ENCODE peak calls at places on chromosomes 4 and X, in six cellular contexts. C, Y, B, L, T and K are unnamed samples. For H3K9me3, the result is how much of the 10 kb centered on the place peaks cover.

GRCh38 chrX:100804780-100805179 is 15.4 kb upstream of the CSTF2 start:
- DNase-seq in C (no peak), Y (no peak), B (no peak), L (no peak), T (no peak), K (no peak)

GRCh38 chr4:52657630-52658501 is 1.2 kb downstream of the USP46 start:
- DNase-seq in C (peak), Y (peak), B (peak), L (no peak), T (peak), K (peak)

GRCh38 chr4:147801820-147802219 is 69.9 kb downstream of the ARHGAP10 start:
- DNase-seq in C (no peak), Y (no peak), B (no peak), L (no peak), T (no peak), K (no peak)

GRCh38 chr4:74942251-74942917 is 9.5 kb downstream of the PARM1 start:
- DNase-seq in C (no peak), Y (no peak), B (no peak), L (no peak), T (no peak), K (no peak)

GRCh38 chrX:32599156-32599555 is 612.2 kb downstream of the DMD start:
- DNase-seq in C (no peak), Y (no peak), B (no peak), L (no peak), T (no peak), K (no peak)

GRCh38 chrX:82218361-82218760 is 1016.5 kb downstream of the SH3BGRL start:
- DNase-seq in C (peak), Y (no peak), B (no peak), L (no peak), T (no peak), K (peak)

GRCh38 chr4:76067652-76068286 is 6.7 kb upstream of the ART3 start:
- DNase-seq in C (peak), Y (peak), B (peak), L (no peak), T (no peak), K (peak)

GRCh38 chr4:2083826-2084160 is 24.7 kb downstream of the NAT8L start:
- DNase-seq in C (no peak), Y (no peak), B (no peak), L (peak), T (peak), K (no peak)

GRCh38 chr4:46924789-46925188 is 15.7 kb upstream of the COX7B2 start:
- DNase-seq in C (no peak), Y (no peak), B (no peak), L (no peak), T (no peak), K (no peak)

GRCh38 chrX:138856881-138857280 is 145.4 kb upstream of the FGF13 start:
- DNase-seq in C (no peak), Y (no peak), B (no peak), L (no peak), T (no peak), K (no peak)

GRCh38 chrX:39815621-39816020 is 282.1 kb downstream of the BCOR start:
- DNase-seq in C (peak), Y (peak), B (no peak), L (no peak), T (no peak), K (no peak)

GRCh38 chrX:51395807-51396728 is 63.4 kb downstream of the NUDT10 start:
- DNase-seq in C (no peak), Y (peak), B (peak), L (peak), T (no peak), K (peak)

GRCh38 chr4:26325191-26325590 is 4.4 kb downstream of the RBPJ start:
- DNase-seq in C (peak), Y (no peak), B (no peak), L (no peak), T (no peak), K (peak)

GRCh38 chrX:53479295-53479694 is 45.1 kb upstream of the HSD17B10 start:
- DNase-seq in C (peak), Y (peak), B (no peak), L (no peak), T (no peak), K (peak)

GRCh38 chr4:137530176-137530575 is 2.1 kb downstream of the PCDH18 start:
- DNase-seq in C (peak), Y (no peak), B (no peak), L (no peak), T (no peak), K (no peak)

GRCh38 chr4:108171541-108172230 is 3.0 kb upstream of the LEF1 start:
- DNase-seq in C (no peak), Y (peak), B (no peak), L (peak), T (no peak), K (no peak)

GRCh38 chr4:41410049-41410448 is 127.9 kb upstream of the LIMCH1 start:
- DNase-seq in C (peak), Y (no peak), B (no peak), L (no peak), T (no peak), K (no peak)

GRCh38 chrX:74343970-74344622 is 40.1 kb downstream of the ZCCHC13 start:
- DNase-seq in C (peak), Y (peak), B (no peak), L (no peak), T (no peak), K (peak)

GRCh38 chr4:90515191-90515590 is 388.0 kb downstream of the CCSER1 start:
- DNase-seq in C (no peak), Y (no peak), B (no peak), L (no peak), T (no peak), K (no peak)

DNA sequence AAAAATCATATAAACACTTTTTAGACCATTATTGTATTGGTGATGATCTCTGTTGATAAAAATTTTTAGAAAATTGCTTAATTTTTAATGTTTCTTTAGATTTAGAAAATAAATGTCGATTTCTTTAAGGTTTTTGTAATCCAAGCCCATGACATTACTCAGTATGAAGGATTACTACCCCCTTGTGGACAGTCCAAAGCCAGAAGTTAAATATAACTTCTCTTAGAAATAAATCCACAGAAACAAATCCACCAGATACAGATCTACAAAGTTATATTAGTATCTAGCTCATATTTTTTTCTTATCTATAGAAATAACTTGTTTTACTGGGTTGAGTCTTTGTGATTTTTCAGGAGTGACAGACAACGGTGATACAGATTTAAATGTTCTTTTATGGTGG is 18.9 kb downstream of the TIFA start:
- DNase-seq in C (peak), Y (no peak), B (no peak), L (no peak), T (no peak), K (no peak)
- H3K9me3 ChIP-seq in C (under half), Y (under half), B (under half), L (under half), T (under half), K (under half)

GRCh38 chrX:141960573-141960972 is 56.9 kb downstream of the MAGEC1 start:
- DNase-seq in C (no peak), Y (no peak), B (no peak), L (no peak), T (no peak), K (no peak)
- H3K9me3 ChIP-seq in C (under half), Y (under half), B (under half), L (under half), T (under half), K (under half)

GRCh38 chr4:172105918-172106317 is 292.7 kb downstream of the GALNTL6 start:
- DNase-seq in C (no peak), Y (no peak), B (no peak), L (no peak), T (no peak), K (no peak)
- H3K9me3 ChIP-seq in C (under half), Y (under half), B (under half), L (under half), T (under half), K (under half)

GRCh38 chr4:65139998-65140397 is 530.3 kb downstream of the EPHA5 start:
- DNase-seq in C (no peak), Y (no peak), B (no peak), L (no peak), T (no peak), K (no peak)
- H3K9me3 ChIP-seq in C (under half), Y (under half), B (under half), L (under half), T (under half), K (under half)

DNA sequence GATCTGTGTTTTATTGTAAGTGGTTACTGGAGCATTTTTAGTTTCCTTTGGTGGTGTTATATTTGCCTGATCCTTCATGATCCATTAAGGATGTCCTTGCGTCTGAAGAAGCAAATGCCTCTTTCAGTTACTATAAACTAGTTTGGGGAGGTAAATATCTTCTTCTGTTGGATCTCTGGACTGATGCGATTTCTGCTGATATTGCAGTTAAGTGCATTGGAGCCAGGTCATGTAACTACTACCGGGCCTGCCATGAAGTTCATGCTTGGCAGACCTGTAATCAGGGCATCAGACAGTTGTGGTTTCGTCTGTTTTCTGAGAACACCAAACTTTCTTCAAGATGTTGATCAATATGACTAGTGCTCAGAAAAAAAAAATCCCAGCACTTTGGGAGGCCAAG is 22.9 kb downstream of the ZNF718 start:
- DNase-seq in C (no peak), Y (no peak), B (no peak), L (no peak), T (no peak), K (no peak)
- H3K9me3 ChIP-seq in C (under half), Y (under half), B (under half), L (half or more), T (half or more), K (under half)

GRCh38 chr4:139278450-139278849 is 1.6 kb downstream of the MGARP start:
- DNase-seq in C (peak), Y (no peak), B (no peak), L (no peak), T (no peak), K (no peak)

GRCh38 chr4:139281212-139281611 is 1.2 kb upstream of the MGARP start:
- DNase-seq in C (no peak), Y (no peak), B (no peak), L (no peak), T (no peak), K (no peak)

GRCh38 chr4:139282375-139283075 is 2.5 kb upstream of the MGARP start:
- DNase-seq in C (peak), Y (no peak), B (no peak), L (no peak), T (no peak), K (no peak)

GRCh38 chr4:139278956-139279722 is 886 bp downstream of the MGARP start:
- DNase-seq in C (peak), Y (no peak), B (peak), L (peak), T (no peak), K (no peak)

DNA sequence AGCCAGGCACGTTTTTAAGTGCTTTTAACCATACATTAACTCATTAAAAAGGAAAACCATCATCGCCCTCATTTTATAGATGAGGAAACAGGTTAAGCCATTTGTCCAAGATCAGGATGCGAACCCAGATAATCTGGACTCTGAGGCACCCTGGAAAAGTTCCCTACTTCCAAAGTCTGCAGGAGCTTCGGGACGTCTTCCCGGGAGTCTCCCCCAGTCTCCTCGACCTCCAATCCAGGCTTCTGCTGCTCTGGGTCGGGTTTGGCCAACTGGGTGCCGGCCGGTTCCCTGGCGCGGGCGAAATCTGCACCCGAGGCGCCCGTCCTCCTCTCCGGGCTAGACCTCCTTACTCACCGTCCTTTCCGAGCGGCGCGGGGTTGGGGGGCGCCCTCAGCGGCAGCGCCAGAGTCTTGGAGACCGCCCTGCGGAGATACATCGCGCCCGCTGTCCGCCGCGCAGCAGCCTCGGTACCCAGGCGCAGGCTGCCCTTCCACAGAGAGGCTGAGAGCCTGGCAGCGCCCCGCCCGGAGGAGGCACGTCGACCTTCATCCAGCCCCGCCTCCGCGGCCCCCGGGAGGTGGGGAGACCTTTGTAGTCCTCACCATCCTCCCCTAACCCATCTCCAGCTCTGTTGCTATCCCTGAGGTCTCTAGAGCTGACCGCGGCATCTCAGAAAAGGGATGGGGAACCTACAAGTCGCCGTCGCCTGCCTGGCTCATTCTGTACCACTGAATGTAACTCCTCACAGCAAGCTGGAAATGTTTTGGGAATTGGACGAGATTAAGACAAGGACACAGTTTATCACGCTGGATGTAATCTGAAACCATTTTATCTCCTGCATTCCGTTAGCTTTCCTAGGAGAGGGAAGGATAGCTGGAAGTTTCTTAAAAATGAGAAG is at the start of gene MGARP:
- DNase-seq in C (peak), Y (peak), B (peak), L (peak), T (peak), K (no peak)
- H3K9me3 ChIP-seq in C (under half), Y (under half), B (under half), L (under half), T (under half), K (under half)

GRCh38 chr4:116015062-116015461 is 901.6 kb upstream of the NDST4 start:
- DNase-seq in C (no peak), Y (no peak), B (no peak), L (no peak), T (no peak), K (no peak)
- H3K9me3 ChIP-seq in C (under half), Y (under half), B (under half), L (half or more), T (under half), K (under half)

GRCh38 chrX:155900765-155901164 is 19.6 kb downstream of the VAMP7 start:
- DNase-seq in C (no peak), Y (no peak), B (no peak), L (no peak), T (no peak), K (no peak)
- H3K9me3 ChIP-seq in C (under half), Y (under half), B (under half), L (under half), T (under half), K (under half)

GRCh38 chrX:152822383-152823086 is 8.0 kb downstream of the CETN2 start:
- DNase-seq in C (peak), Y (no peak), B (no peak), L (no peak), T (no peak), K (no peak)

GRCh38 chrX:152823657-152824056 is 6.9 kb downstream of the CETN2 start:
- DNase-seq in C (no peak), Y (no peak), B (no peak), L (no peak), T (no peak), K (no peak)

GRCh38 chrX:152819732-152820131 is 10.8 kb downstream of the CETN2 start:
- DNase-seq in C (peak), Y (no peak), B (no peak), L (no peak), T (no peak), K (no peak)

GRCh38 chrX:152821145-152821765 is 9.3 kb downstream of the CETN2 start:
- DNase-seq in C (peak), Y (peak), B (no peak), L (no peak), T (no peak), K (peak)

DNA sequence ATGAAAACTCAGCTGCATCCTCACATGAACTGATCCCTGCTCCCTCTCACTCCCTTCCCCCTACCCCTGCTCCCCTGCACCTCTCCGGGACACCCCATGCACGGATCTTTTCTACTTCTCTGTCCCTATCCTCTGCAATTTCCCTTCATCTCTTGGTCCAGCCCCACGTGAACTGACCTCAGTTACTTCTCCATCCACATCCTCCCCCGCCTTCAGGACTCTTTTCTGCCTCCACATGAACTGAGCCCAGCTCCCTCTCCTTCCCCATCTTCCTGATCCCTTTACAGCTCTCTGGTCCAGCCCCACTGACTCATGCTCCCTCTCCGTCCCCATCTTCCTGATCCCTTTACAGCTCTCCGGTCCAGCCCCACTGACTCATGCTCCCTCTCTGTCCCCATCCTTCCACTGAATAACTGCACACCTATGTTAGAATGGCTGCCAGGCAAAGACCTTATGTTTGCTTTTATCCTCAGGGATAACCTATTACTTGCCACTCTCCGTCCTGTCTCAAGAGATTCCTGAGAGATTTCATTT is 5.6 kb downstream of the CETN2 start:
- DNase-seq in C (peak), Y (no peak), B (no peak), L (no peak), T (no peak), K (no peak)
- H3K9me3 ChIP-seq in C (under half), Y (under half), B (under half), L (under half), T (under half), K (under half)